ENCODE peak calls at places on chromosomes 13 and 19, in five cellular contexts. One of them, this sample, is unnamed.

GRCh38 chr13:25062479-25062878 is 33.5 kb upstream of the PABPC3 start:
- DNase-seq in mesenteric fat pad: no peak
- DNase-seq in endothelial cell: no peak
- DNase-seq in stimulated activated CD4-positive, alpha-beta T cell treated with anti-CD3 and anti-CD28 coated beads, Interleukin-4, amount 100 ng/mL, for 4 hours: no peak
- DNase-seq in activated naive CD4-positive, alpha-beta T cell treated with anti-CD3 and anti-CD28 coated beads, Interleukin-2, amount 10 ng/mL, durations not matched to agents 7 days and 5 days: no peak
- DNase-seq in this sample: no peak

GRCh38 chr13:73820285-73820684 is 313.9 kb downstream of the KLF12 start:
- DNase-seq in mesenteric fat pad: no peak
- DNase-seq in endothelial cell: no peak
- DNase-seq in activated naive CD4-positive, alpha-beta T cell treated with anti-CD3 and anti-CD28 coated beads, Interleukin-2, amount 10 ng/mL, durations not matched to agents 7 days and 5 days: no peak
- DNase-seq in stimulated activated CD4-positive, alpha-beta T cell treated with anti-CD3 and anti-CD28 coated beads, Interleukin-4, amount 100 ng/mL, for 4 hours: no peak
- DNase-seq in this sample: no peak

GRCh38 chr13:79481685-79482052 is 714 bp downstream of the NDFIP2 start:
- DNase-seq in stimulated activated CD4-positive, alpha-beta T cell treated with anti-CD3 and anti-CD28 coated beads, Interleukin-4, amount 100 ng/mL, for 4 hours: peak
- DNase-seq in mesenteric fat pad: no peak
- DNase-seq in activated naive CD4-positive, alpha-beta T cell treated with anti-CD3 and anti-CD28 coated beads, Interleukin-2, amount 10 ng/mL, durations not matched to agents 7 days and 5 days: peak
- DNase-seq in endothelial cell: no peak
- DNase-seq in this sample: no peak

GRCh38 chr13:43331676-43332075 is 308.3 kb downstream of the DNAJC15 start:
- DNase-seq in stimulated activated CD4-positive, alpha-beta T cell treated with anti-CD3 and anti-CD28 coated beads, Interleukin-4, amount 100 ng/mL, for 4 hours: no peak
- DNase-seq in mesenteric fat pad: no peak
- DNase-seq in activated naive CD4-positive, alpha-beta T cell treated with anti-CD3 and anti-CD28 coated beads, Interleukin-2, amount 10 ng/mL, durations not matched to agents 7 days and 5 days: no peak
- DNase-seq in endothelial cell: no peak
- DNase-seq in this sample: no peak

GRCh38 chr13:99980201-99981114 is 1.1 kb upstream of the ZIC2 start:
- DNase-seq in mesenteric fat pad: peak
- DNase-seq in endothelial cell: peak
- DNase-seq in stimulated activated CD4-positive, alpha-beta T cell treated with anti-CD3 and anti-CD28 coated beads, Interleukin-4, amount 100 ng/mL, for 4 hours: peak
- DNase-seq in activated naive CD4-positive, alpha-beta T cell treated with anti-CD3 and anti-CD28 coated beads, Interleukin-2, amount 10 ng/mL, durations not matched to agents 7 days and 5 days: peak
- DNase-seq in this sample: no peak

GRCh38 chr13:75993823-75994222 is 357.7 kb downstream of the LMO7 start:
- DNase-seq in activated naive CD4-positive, alpha-beta T cell treated with anti-CD3 and anti-CD28 coated beads, Interleukin-2, amount 10 ng/mL, durations not matched to agents 7 days and 5 days: no peak
- DNase-seq in endothelial cell: no peak
- DNase-seq in stimulated activated CD4-positive, alpha-beta T cell treated with anti-CD3 and anti-CD28 coated beads, Interleukin-4, amount 100 ng/mL, for 4 hours: no peak
- DNase-seq in mesenteric fat pad: no peak
- DNase-seq in this sample: no peak

GRCh38 chr19:45078390-45079062 is 534 bp upstream of the GEMIN7 start:
- DNase-seq in endothelial cell: no peak
- DNase-seq in activated naive CD4-positive, alpha-beta T cell treated with anti-CD3 and anti-CD28 coated beads, Interleukin-2, amount 10 ng/mL, durations not matched to agents 7 days and 5 days: no peak
- DNase-seq in mesenteric fat pad: no peak
- DNase-seq in stimulated activated CD4-positive, alpha-beta T cell treated with anti-CD3 and anti-CD28 coated beads, Interleukin-4, amount 100 ng/mL, for 4 hours: no peak
- DNase-seq in this sample: no peak

GRCh38 chr13:48485447-48485846 is 47.4 kb downstream of the RCBTB2 start:
- DNase-seq in endothelial cell: no peak
- DNase-seq in stimulated activated CD4-positive, alpha-beta T cell treated with anti-CD3 and anti-CD28 coated beads, Interleukin-4, amount 100 ng/mL, for 4 hours: no peak
- DNase-seq in activated naive CD4-positive, alpha-beta T cell treated with anti-CD3 and anti-CD28 coated beads, Interleukin-2, amount 10 ng/mL, durations not matched to agents 7 days and 5 days: no peak
- DNase-seq in mesenteric fat pad: no peak
- DNase-seq in this sample: no peak

GRCh38 chr19:32464279-32464678 is 58.7 kb downstream of the DPY19L3 start:
- DNase-seq in mesenteric fat pad: no peak
- DNase-seq in stimulated activated CD4-positive, alpha-beta T cell treated with anti-CD3 and anti-CD28 coated beads, Interleukin-4, amount 100 ng/mL, for 4 hours: no peak
- DNase-seq in endothelial cell: no peak
- DNase-seq in activated naive CD4-positive, alpha-beta T cell treated with anti-CD3 and anti-CD28 coated beads, Interleukin-2, amount 10 ng/mL, durations not matched to agents 7 days and 5 days: no peak
- DNase-seq in this sample: no peak

GRCh38 chr13:101383595-101383994 is 32.7 kb downstream of the NALCN start:
- DNase-seq in activated naive CD4-positive, alpha-beta T cell treated with anti-CD3 and anti-CD28 coated beads, Interleukin-2, amount 10 ng/mL, durations not matched to agents 7 days and 5 days: no peak
- DNase-seq in mesenteric fat pad: no peak
- DNase-seq in endothelial cell: no peak
- DNase-seq in stimulated activated CD4-positive, alpha-beta T cell treated with anti-CD3 and anti-CD28 coated beads, Interleukin-4, amount 100 ng/mL, for 4 hours: no peak
- DNase-seq in this sample: no peak

GRCh38 chr13:109858319-109858718 is 71.9 kb upstream of the IRS2 start:
- DNase-seq in stimulated activated CD4-positive, alpha-beta T cell treated with anti-CD3 and anti-CD28 coated beads, Interleukin-4, amount 100 ng/mL, for 4 hours: no peak
- DNase-seq in activated naive CD4-positive, alpha-beta T cell treated with anti-CD3 and anti-CD28 coated beads, Interleukin-2, amount 10 ng/mL, durations not matched to agents 7 days and 5 days: no peak
- DNase-seq in endothelial cell: no peak
- DNase-seq in mesenteric fat pad: no peak
- DNase-seq in this sample: no peak

GRCh38 chr19:42081584-42082258 is 5.8 kb downstream of the ZNF574 start:
- DNase-seq in mesenteric fat pad: no peak
- DNase-seq in stimulated activated CD4-positive, alpha-beta T cell treated with anti-CD3 and anti-CD28 coated beads, Interleukin-4, amount 100 ng/mL, for 4 hours: no peak
- DNase-seq in endothelial cell: no peak
- DNase-seq in activated naive CD4-positive, alpha-beta T cell treated with anti-CD3 and anti-CD28 coated beads, Interleukin-2, amount 10 ng/mL, durations not matched to agents 7 days and 5 days: peak
- DNase-seq in this sample: no peak

GRCh38 chr13:73708393-73708985 is 425.7 kb downstream of the KLF12 start:
- DNase-seq in activated naive CD4-positive, alpha-beta T cell treated with anti-CD3 and anti-CD28 coated beads, Interleukin-2, amount 10 ng/mL, durations not matched to agents 7 days and 5 days: peak
- DNase-seq in stimulated activated CD4-positive, alpha-beta T cell treated with anti-CD3 and anti-CD28 coated beads, Interleukin-4, amount 100 ng/mL, for 4 hours: peak
- DNase-seq in endothelial cell: peak
- DNase-seq in mesenteric fat pad: no peak
- DNase-seq in this sample: no peak

GRCh38 chr13:44088409-44088808 is 208.7 kb downstream of the LACC1 start:
- DNase-seq in mesenteric fat pad: no peak
- DNase-seq in endothelial cell: no peak
- DNase-seq in stimulated activated CD4-positive, alpha-beta T cell treated with anti-CD3 and anti-CD28 coated beads, Interleukin-4, amount 100 ng/mL, for 4 hours: no peak
- DNase-seq in activated naive CD4-positive, alpha-beta T cell treated with anti-CD3 and anti-CD28 coated beads, Interleukin-2, amount 10 ng/mL, durations not matched to agents 7 days and 5 days: no peak
- DNase-seq in this sample: no peak

GRCh38 chr19:37778613-37779138 is 710 bp downstream of the ZNF573 start:
- DNase-seq in endothelial cell: no peak
- DNase-seq in activated naive CD4-positive, alpha-beta T cell treated with anti-CD3 and anti-CD28 coated beads, Interleukin-2, amount 10 ng/mL, durations not matched to agents 7 days and 5 days: no peak
- DNase-seq in mesenteric fat pad: no peak
- DNase-seq in stimulated activated CD4-positive, alpha-beta T cell treated with anti-CD3 and anti-CD28 coated beads, Interleukin-4, amount 100 ng/mL, for 4 hours: no peak
- DNase-seq in this sample: no peak

GRCh38 chr13:53920916-53921315 is 892.3 kb downstream of the OLFM4 start:
- DNase-seq in mesenteric fat pad: no peak
- DNase-seq in endothelial cell: no peak
- DNase-seq in stimulated activated CD4-positive, alpha-beta T cell treated with anti-CD3 and anti-CD28 coated beads, Interleukin-4, amount 100 ng/mL, for 4 hours: no peak
- DNase-seq in activated naive CD4-positive, alpha-beta T cell treated with anti-CD3 and anti-CD28 coated beads, Interleukin-2, amount 10 ng/mL, durations not matched to agents 7 days and 5 days: no peak
- DNase-seq in this sample: no peak

GRCh38 chr13:102643656-102644055 is 46.9 kb downstream of the TPP2 start:
- DNase-seq in activated naive CD4-positive, alpha-beta T cell treated with anti-CD3 and anti-CD28 coated beads, Interleukin-2, amount 10 ng/mL, durations not matched to agents 7 days and 5 days: no peak
- DNase-seq in stimulated activated CD4-positive, alpha-beta T cell treated with anti-CD3 and anti-CD28 coated beads, Interleukin-4, amount 100 ng/mL, for 4 hours: no peak
- DNase-seq in mesenteric fat pad: no peak
- DNase-seq in endothelial cell: no peak
- DNase-seq in this sample: no peak

GRCh38 chr13:99809931-99810330 is 161.6 kb downstream of the ZIC5 start:
- DNase-seq in stimulated activated CD4-positive, alpha-beta T cell treated with anti-CD3 and anti-CD28 coated beads, Interleukin-4, amount 100 ng/mL, for 4 hours: no peak
- DNase-seq in mesenteric fat pad: no peak
- DNase-seq in activated naive CD4-positive, alpha-beta T cell treated with anti-CD3 and anti-CD28 coated beads, Interleukin-2, amount 10 ng/mL, durations not matched to agents 7 days and 5 days: no peak
- DNase-seq in endothelial cell: no peak
- DNase-seq in this sample: no peak

GRCh38 chr13:62910541-62910940 is 1494.9 kb upstream of the PCDH20 start:
- DNase-seq in activated naive CD4-positive, alpha-beta T cell treated with anti-CD3 and anti-CD28 coated beads, Interleukin-2, amount 10 ng/mL, durations not matched to agents 7 days and 5 days: no peak
- DNase-seq in endothelial cell: no peak
- DNase-seq in stimulated activated CD4-positive, alpha-beta T cell treated with anti-CD3 and anti-CD28 coated beads, Interleukin-4, amount 100 ng/mL, for 4 hours: no peak
- DNase-seq in mesenteric fat pad: no peak
- DNase-seq in this sample: no peak

GRCh38 chr19:43502419-43502976 is 2.0 kb downstream of the PHLDB3 start:
- DNase-seq in activated naive CD4-positive, alpha-beta T cell treated with anti-CD3 and anti-CD28 coated beads, Interleukin-2, amount 10 ng/mL, durations not matched to agents 7 days and 5 days: no peak
- DNase-seq in endothelial cell: no peak
- DNase-seq in stimulated activated CD4-positive, alpha-beta T cell treated with anti-CD3 and anti-CD28 coated beads, Interleukin-4, amount 100 ng/mL, for 4 hours: no peak
- DNase-seq in mesenteric fat pad: no peak
- DNase-seq in this sample: no peak

GRCh38 chr19:4870025-4870700 is 2.7 kb upstream of the PLIN3 start:
- DNase-seq in mesenteric fat pad: no peak
- DNase-seq in activated naive CD4-positive, alpha-beta T cell treated with anti-CD3 and anti-CD28 coated beads, Interleukin-2, amount 10 ng/mL, durations not matched to agents 7 days and 5 days: peak
- DNase-seq in stimulated activated CD4-positive, alpha-beta T cell treated with anti-CD3 and anti-CD28 coated beads, Interleukin-4, amount 100 ng/mL, for 4 hours: peak
- DNase-seq in endothelial cell: no peak
- DNase-seq in this sample: no peak

GRCh38 chr13:106373304-106373988 is 162.0 kb downstream of the EFNB2 start:
- DNase-seq in mesenteric fat pad: no peak
- DNase-seq in activated naive CD4-positive, alpha-beta T cell treated with anti-CD3 and anti-CD28 coated beads, Interleukin-2, amount 10 ng/mL, durations not matched to agents 7 days and 5 days: no peak
- DNase-seq in endothelial cell: no peak
- DNase-seq in stimulated activated CD4-positive, alpha-beta T cell treated with anti-CD3 and anti-CD28 coated beads, Interleukin-4, amount 100 ng/mL, for 4 hours: no peak
- DNase-seq in this sample: no peak